ENCODE peak calls at places on chromosomes 11 and 22, in eight cellular contexts. D is myocyte; Z is activated CD4-positive, alpha-beta T cell treated with anti-CD3 and anti-CD28 coated beads for 24 hours; P is T-cell; Y is stimulated activated CD8-positive, alpha-beta memory T cell treated with anti-CD3 and anti-CD28 coated beads, Interleukin-4, amount 100 ng/mL, for 1 hour; Q is glomerular endothelial cell; W is EL; U is lower leg skin. X is an unnamed sample.

GRCh38 chr11:33941637-33942160 is 49.8 kb upstream of the LMO2 start:
- DNase-seq in D (peak), Z (no peak), P (no peak), Y (no peak), Q (no peak), W (peak), U (no peak), X (no peak)

GRCh38 chr22:43066844-43067385 is 22.3 kb downstream of the TTLL1 start:
- DNase-seq in D (no peak), Z (no peak), P (no peak), Y (no peak), Q (no peak), W (peak), U (no peak), X (no peak)

GRCh38 chr11:90113541-90113940 is 20.9 kb upstream of the NAALAD2 start:
- DNase-seq in D (peak), Z (no peak), P (no peak), Y (no peak), Q (no peak), W (no peak), U (no peak), X (no peak)

GRCh38 chr11:125569913-125570621 is 790 bp downstream of the EI24 start:
- DNase-seq in D (peak), Z (no peak), P (no peak), Y (no peak), Q (no peak), W (peak), U (no peak), X (peak)

GRCh38 chr11:46555269-46556054 is 38.4 kb downstream of the AMBRA1 start:
- DNase-seq in D (peak), Z (no peak), P (no peak), Y (no peak), Q (no peak), W (peak), U (no peak), X (no peak)

GRCh38 chr22:50201191-50202129 is 649 bp downstream of the SELENOO start:
- DNase-seq in D (peak), Z (no peak), P (no peak), Y (no peak), Q (no peak), W (no peak), U (no peak), X (no peak)

GRCh38 chr22:49238181-49239141 is 589.2 kb downstream of the BRD1 start:
- DNase-seq in D (no peak), Z (no peak), P (no peak), Y (no peak), Q (no peak), W (no peak), U (peak), X (no peak)

GRCh38 chr11:33980896-33981295 is 70.6 kb upstream of the CAPRIN1 start:
- DNase-seq in D (no peak), Z (no peak), P (no peak), Y (no peak), Q (no peak), W (no peak), U (no peak), X (no peak)

GRCh38 chr11:48150213-48150612 is 66.4 kb upstream of the OR4B1 start:
- DNase-seq in D (no peak), Z (no peak), P (no peak), Y (no peak), Q (peak), W (no peak), U (no peak), X (no peak)

GRCh38 chr11:102172127-102172848 is 62.0 kb downstream of the YAP1 start:
- DNase-seq in D (peak), Z (no peak), P (no peak), Y (no peak), Q (no peak), W (peak), U (no peak), X (no peak)

GRCh38 chr11:12077535-12078280 is 32.7 kb upstream of the MICAL2 start:
- DNase-seq in D (peak), Z (no peak), P (no peak), Y (no peak), Q (no peak), W (peak), U (peak), X (no peak)

GRCh38 chr11:47573321-47573720 is 5.4 kb downstream of the KBTBD4 start:
- DNase-seq in D (no peak), Z (no peak), P (no peak), Y (no peak), Q (no peak), W (no peak), U (no peak), X (no peak)

GRCh38 chr11:43278302-43278956 is 33.4 kb upstream of the API5 start:
- DNase-seq in D (peak), Z (no peak), P (no peak), Y (no peak), Q (no peak), W (peak), U (no peak), X (no peak)

GRCh38 chr11:6315811-6316425 is 4.4 kb downstream of the CAVIN3 start:
- DNase-seq in D (peak), Z (no peak), P (peak), Y (no peak), Q (no peak), W (peak), U (peak), X (peak)

GRCh38 chr11:114606003-114606801 is 10.6 kb upstream of the NXPE4 start:
- DNase-seq in D (no peak), Z (no peak), P (no peak), Y (no peak), Q (no peak), W (peak), U (no peak), X (no peak)

GRCh38 chr11:113796663-113797259 is 17.2 kb downstream of the CLDN25 start:
- DNase-seq in D (peak), Z (no peak), P (no peak), Y (no peak), Q (no peak), W (peak), U (no peak), X (no peak)

GRCh38 chr11:117731689-117732290 is 65.2 kb downstream of the DSCAML1 start:
- DNase-seq in D (no peak), Z (no peak), P (no peak), Y (no peak), Q (no peak), W (no peak), U (no peak), X (no peak)

GRCh38 chr22:24703101-24703500 is 71.4 kb downstream of the PIWIL3 start:
- DNase-seq in D (peak), Z (no peak), P (no peak), Y (no peak), Q (no peak), W (peak), U (no peak), X (no peak)

GRCh38 chr11:109123811-109124787 is 297.9 kb upstream of the C11orf87 start:
- DNase-seq in D (peak), Z (no peak), P (no peak), Y (no peak), Q (no peak), W (peak), U (no peak), X (no peak)

GRCh38 chr11:115256326-115257197 is 247.7 kb downstream of the CADM1 start:
- DNase-seq in D (no peak), Z (no peak), P (no peak), Y (no peak), Q (no peak), W (no peak), U (no peak), X (no peak)

GRCh38 chr11:93028959-93029536 is 59.6 kb downstream of the MTNR1B start:
- DNase-seq in D (no peak), Z (no peak), P (no peak), Y (no peak), Q (no peak), W (no peak), U (no peak), X (no peak)

GRCh38 chr11:20584093-20584774 is 15.2 kb upstream of the SLC6A5 start:
- DNase-seq in D (no peak), Z (no peak), P (no peak), Y (no peak), Q (no peak), W (peak), U (no peak), X (no peak)

GRCh38 chr11:95699631-95700470 is 89.7 kb downstream of the FAM76B start:
- DNase-seq in D (no peak), Z (no peak), P (no peak), Y (no peak), Q (no peak), W (no peak), U (no peak), X (no peak)

GRCh38 chr11:85718126-85718943 is 32.3 kb upstream of the CCDC89 start:
- DNase-seq in D (peak), Z (no peak), P (no peak), Y (no peak), Q (no peak), W (no peak), U (no peak), X (no peak)

X was measured in gastrocnemius medialis.